ENCODE peak calls at places on chromosomes 4 and X, in seven cellular contexts. One of them, this sample, is unnamed.

GRCh38 chrX:47297874-47298273 is 65.1 kb downstream of the USP11 start:
- DNase-seq in esophagus muscularis mucosa: no peak
- DNase-seq in heart left ventricle: no peak
- DNase-seq in IMR-90: no peak
- DNase-seq in transverse colon: no peak
- DNase-seq in stomach: peak; percentile 51
- DNase-seq in lower leg skin: no peak
- DNase-seq in this sample: no peak

GRCh38 chr4:56086561-56086960 is 137.8 kb downstream of the CEP135 start:
- DNase-seq in esophagus muscularis mucosa: no peak
- DNase-seq in heart left ventricle: no peak
- DNase-seq in IMR-90: no peak
- DNase-seq in transverse colon: peak; percentile 46
- DNase-seq in stomach: no peak
- DNase-seq in lower leg skin: no peak
- DNase-seq in this sample: no peak

GRCh38 chr4:155692361-155692760 is 25.7 kb downstream of the GUCY1A1 start:
- DNase-seq in esophagus muscularis mucosa: no peak
- DNase-seq in heart left ventricle: no peak
- DNase-seq in IMR-90: no peak
- DNase-seq in transverse colon: no peak
- DNase-seq in stomach: no peak
- DNase-seq in lower leg skin: no peak
- DNase-seq in this sample: no peak

GRCh38 chrX:13418126-13419091 is 98.6 kb upstream of the ATXN3L start:
- DNase-seq in esophagus muscularis mucosa: no peak
- DNase-seq in heart left ventricle: no peak
- DNase-seq in IMR-90: peak; percentile 31
- DNase-seq in transverse colon: no peak
- DNase-seq in stomach: no peak
- DNase-seq in lower leg skin: no peak
- DNase-seq in this sample: no peak

GRCh38 chr4:40507977-40508376 is 121.7 kb downstream of the RBM47 start:
- DNase-seq in esophagus muscularis mucosa: no peak
- DNase-seq in heart left ventricle: no peak
- DNase-seq in IMR-90: no peak
- DNase-seq in transverse colon: peak; percentile 71
- DNase-seq in stomach: no peak
- DNase-seq in lower leg skin: no peak
- DNase-seq in this sample: no peak

GRCh38 chrX:39985551-39985950 is 112.2 kb downstream of the BCOR start:
- DNase-seq in esophagus muscularis mucosa: no peak
- DNase-seq in heart left ventricle: no peak
- DNase-seq in IMR-90: no peak
- DNase-seq in transverse colon: no peak
- DNase-seq in stomach: no peak
- DNase-seq in lower leg skin: no peak
- DNase-seq in this sample: no peak

GRCh38 chrX:19867411-19867732 is 20.0 kb downstream of the SH3KBP1 start:
- DNase-seq in esophagus muscularis mucosa: no peak
- DNase-seq in heart left ventricle: no peak
- DNase-seq in IMR-90: peak; percentile 79
- DNase-seq in transverse colon: no peak
- DNase-seq in stomach: no peak
- DNase-seq in lower leg skin: no peak
- DNase-seq in this sample: no peak

GRCh38 chrX:11555759-11556158 is 110.0 kb downstream of the ARHGAP6 start:
- DNase-seq in esophagus muscularis mucosa: no peak
- DNase-seq in heart left ventricle: no peak
- DNase-seq in IMR-90: no peak
- DNase-seq in transverse colon: no peak
- DNase-seq in stomach: no peak
- DNase-seq in lower leg skin: no peak
- DNase-seq in this sample: no peak

GRCh38 chrX:17474892-17475291 is 99.9 kb downstream of the NHS start:
- DNase-seq in esophagus muscularis mucosa: no peak
- DNase-seq in heart left ventricle: no peak
- DNase-seq in IMR-90: peak; percentile 55
- DNase-seq in transverse colon: no peak
- DNase-seq in stomach: no peak
- DNase-seq in lower leg skin: no peak
- DNase-seq in this sample: no peak

GRCh38 chrX:40201486-40201885 is 103.7 kb upstream of the BCOR start:
- DNase-seq in esophagus muscularis mucosa: no peak
- DNase-seq in heart left ventricle: no peak
- DNase-seq in IMR-90: no peak
- DNase-seq in transverse colon: no peak
- DNase-seq in stomach: no peak
- DNase-seq in lower leg skin: no peak
- DNase-seq in this sample: no peak

GRCh38 chr4:24850669-24851068 is 55.3 kb downstream of the SOD3 start:
- DNase-seq in esophagus muscularis mucosa: no peak
- DNase-seq in heart left ventricle: no peak
- DNase-seq in IMR-90: peak; percentile 94
- DNase-seq in transverse colon: peak; percentile 10
- DNase-seq in stomach: no peak
- DNase-seq in lower leg skin: peak; percentile 29
- DNase-seq in this sample: no peak

GRCh38 chr4:98672583-98673281 is 14.3 kb upstream of the TSPAN5 start:
- DNase-seq in esophagus muscularis mucosa: no peak
- DNase-seq in heart left ventricle: no peak
- DNase-seq in IMR-90: no peak
- DNase-seq in transverse colon: no peak
- DNase-seq in stomach: no peak
- DNase-seq in lower leg skin: no peak
- DNase-seq in this sample: no peak

GRCh38 chrX:81120936-81121351 is 80.8 kb downstream of the HMGN5 start:
- DNase-seq in esophagus muscularis mucosa: no peak
- DNase-seq in heart left ventricle: peak; percentile 18
- DNase-seq in IMR-90: peak; percentile 48
- DNase-seq in transverse colon: peak; percentile 51
- DNase-seq in stomach: peak; percentile 34
- DNase-seq in lower leg skin: no peak
- DNase-seq in this sample: peak; percentile 73

GRCh38 chrX:71625471-71625870 is 7.2 kb upstream of the CXCR3 start:
- DNase-seq in esophagus muscularis mucosa: no peak
- DNase-seq in heart left ventricle: no peak
- DNase-seq in IMR-90: no peak
- DNase-seq in transverse colon: no peak
- DNase-seq in stomach: no peak
- DNase-seq in lower leg skin: no peak
- DNase-seq in this sample: no peak

GRCh38 chrX:124981420-124981819 is 338.3 kb upstream of the TEX13C start:
- DNase-seq in esophagus muscularis mucosa: no peak
- DNase-seq in heart left ventricle: no peak
- DNase-seq in IMR-90: no peak
- DNase-seq in transverse colon: no peak
- DNase-seq in stomach: no peak
- DNase-seq in lower leg skin: no peak
- DNase-seq in this sample: no peak

GRCh38 chr4:166143227-166143626 is 270.2 kb downstream of the TLL1 start:
- DNase-seq in esophagus muscularis mucosa: no peak
- DNase-seq in heart left ventricle: no peak
- DNase-seq in IMR-90: no peak
- DNase-seq in transverse colon: no peak
- DNase-seq in stomach: no peak
- DNase-seq in lower leg skin: no peak
- DNase-seq in this sample: no peak

GRCh38 chrX:154476821-154477220 is 2.3 kb downstream of the LAGE3 start:
- DNase-seq in esophagus muscularis mucosa: no peak
- DNase-seq in heart left ventricle: no peak
- DNase-seq in IMR-90: no peak
- DNase-seq in transverse colon: no peak
- DNase-seq in stomach: no peak
- DNase-seq in lower leg skin: no peak
- DNase-seq in this sample: no peak
- TF ChIP-seq POLR2A in esophagus muscularis mucosa: no peak
- TF ChIP-seq POLR2A in heart left ventricle: no peak
- TF ChIP-seq POLR2A in IMR-90: no peak
- TF ChIP-seq POLR2A in transverse colon: no peak
- TF ChIP-seq POLR2A in stomach: no peak
- TF ChIP-seq POLR2A in lower leg skin: no peak
- TF ChIP-seq POLR2A in this sample: no peak

DNA sequence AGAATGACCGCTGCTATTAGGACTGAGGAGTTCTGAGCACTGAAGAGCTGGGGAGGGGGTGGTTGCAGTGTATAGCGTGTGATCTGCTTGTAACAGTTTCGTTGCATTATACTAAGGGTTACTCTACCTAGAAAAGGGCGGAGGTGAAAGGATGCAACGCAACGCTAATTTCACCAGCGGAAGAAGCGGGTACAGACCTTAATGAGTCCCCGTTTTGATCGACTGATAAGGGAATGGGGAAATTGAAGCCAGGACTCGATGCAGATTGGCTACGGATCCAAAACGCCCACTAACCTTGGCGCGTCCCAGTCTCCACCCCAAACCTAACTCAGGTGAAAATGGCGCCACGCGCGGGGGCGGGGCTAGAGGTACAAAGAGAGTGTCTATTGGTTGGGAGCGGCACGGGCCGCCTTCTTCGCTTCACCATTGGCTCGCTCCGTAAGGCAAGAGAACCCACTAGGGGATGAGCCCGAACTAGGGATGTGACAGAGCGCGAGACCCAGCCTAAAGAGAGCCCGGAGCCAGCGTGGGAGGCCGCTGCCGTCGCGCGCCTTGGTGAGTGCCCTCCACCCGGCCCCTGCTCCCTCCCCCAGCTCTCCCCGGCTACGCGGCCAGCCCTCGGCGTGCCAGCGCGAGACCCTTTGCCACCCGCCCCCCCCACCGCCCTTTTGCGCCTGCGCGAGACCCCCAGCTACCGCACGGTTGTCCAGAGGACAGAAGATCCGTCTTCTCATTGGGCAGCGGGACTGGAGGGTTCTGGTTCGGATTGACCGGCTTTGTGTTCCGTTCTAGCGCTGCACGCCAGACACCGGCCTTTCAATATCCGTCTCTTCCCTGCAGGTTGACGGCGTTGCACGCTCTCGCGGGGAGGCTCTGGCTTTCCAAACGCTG is at the start of gene EBP:
- DNase-seq in esophagus muscularis mucosa: peak; percentile 97
- DNase-seq in heart left ventricle: peak; percentile 84
- DNase-seq in IMR-90: peak; percentile 77
- DNase-seq in transverse colon: peak; percentile 95
- DNase-seq in stomach: peak; percentile 92
- DNase-seq in lower leg skin: peak; percentile 85
- DNase-seq in this sample: peak; percentile 94
- TF ChIP-seq POLR2A in esophagus muscularis mucosa: no peak
- TF ChIP-seq POLR2A in heart left ventricle: peak; percentile 49
- TF ChIP-seq POLR2A in IMR-90: peak; percentile 35
- TF ChIP-seq POLR2A in transverse colon: peak; percentile 83
- TF ChIP-seq POLR2A in stomach: no peak
- TF ChIP-seq POLR2A in lower leg skin: no peak
- TF ChIP-seq POLR2A in this sample: peak; percentile 76

DNA sequence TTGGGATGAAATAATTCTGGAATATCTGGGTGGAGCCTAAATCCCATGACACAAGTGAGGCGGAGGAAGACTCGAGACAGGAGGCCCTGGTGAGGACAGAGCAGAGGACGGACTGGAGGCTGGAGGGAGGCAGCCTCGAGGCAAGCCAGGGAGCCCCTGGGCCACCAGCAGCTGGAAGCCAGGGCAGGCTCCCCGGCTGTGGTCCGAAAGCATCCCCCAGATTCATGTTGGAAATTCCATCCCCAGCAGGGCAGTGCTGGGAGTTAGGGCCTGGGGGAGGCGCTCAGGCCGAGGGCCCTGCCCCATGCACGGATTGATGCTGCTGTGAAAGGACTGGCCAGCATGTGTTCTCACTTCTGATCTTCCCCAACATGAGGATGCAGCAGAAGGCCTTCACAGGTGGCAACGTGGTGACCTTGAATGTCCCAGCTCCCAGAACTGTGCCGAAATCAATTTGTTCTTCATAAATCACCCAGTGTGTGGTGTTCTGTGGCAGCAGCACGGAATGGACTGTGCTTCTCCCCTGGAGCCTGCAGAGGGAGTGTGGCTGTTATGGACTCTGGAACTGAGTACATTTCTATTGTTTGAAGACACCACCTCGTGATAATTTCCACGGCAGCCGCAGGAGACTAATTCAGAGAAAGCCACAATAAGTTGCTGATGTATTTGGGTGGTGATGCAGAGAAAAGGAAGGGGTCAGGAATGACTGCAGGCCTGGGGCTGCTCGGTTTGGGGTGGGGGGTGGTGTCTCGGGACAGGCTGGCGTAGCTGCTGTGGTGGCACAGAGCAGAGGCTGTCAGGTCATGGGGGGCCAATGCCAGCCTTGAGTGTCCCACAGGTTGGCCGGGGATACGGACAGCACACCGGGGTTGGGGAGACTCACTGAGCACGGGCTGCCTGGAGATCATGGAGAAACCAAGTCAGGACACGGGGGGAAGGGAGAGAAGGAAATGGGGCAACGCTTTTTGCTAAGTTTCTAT is 56.9 kb downstream of the PCGF3 start:
- DNase-seq in esophagus muscularis mucosa: no peak
- DNase-seq in heart left ventricle: no peak
- DNase-seq in IMR-90: no peak
- DNase-seq in transverse colon: no peak
- DNase-seq in stomach: no peak
- DNase-seq in lower leg skin: no peak
- DNase-seq in this sample: no peak
- TF ChIP-seq POLR2A in esophagus muscularis mucosa: no peak
- TF ChIP-seq POLR2A in heart left ventricle: no peak
- TF ChIP-seq POLR2A in IMR-90: no peak
- TF ChIP-seq POLR2A in transverse colon: no peak
- TF ChIP-seq POLR2A in stomach: no peak
- TF ChIP-seq POLR2A in lower leg skin: no peak
- TF ChIP-seq POLR2A in this sample: peak; percentile 12

GRCh38 chr4:39365931-39366771 is at the start of gene RFC1:
- DNase-seq in esophagus muscularis mucosa: peak; percentile 98
- DNase-seq in heart left ventricle: peak; percentile 93
- DNase-seq in IMR-90: peak; percentile 88
- DNase-seq in transverse colon: peak; percentile 97
- DNase-seq in stomach: peak; percentile 96
- DNase-seq in lower leg skin: peak; percentile 89
- DNase-seq in this sample: peak; percentile 98
- TF ChIP-seq POLR2A in esophagus muscularis mucosa: no peak
- TF ChIP-seq POLR2A in heart left ventricle: no peak
- TF ChIP-seq POLR2A in IMR-90: no peak
- TF ChIP-seq POLR2A in transverse colon: peak; percentile 63
- TF ChIP-seq POLR2A in stomach: peak; percentile 34
- TF ChIP-seq POLR2A in lower leg skin: no peak
- TF ChIP-seq POLR2A in this sample: peak; percentile 78

DNA sequence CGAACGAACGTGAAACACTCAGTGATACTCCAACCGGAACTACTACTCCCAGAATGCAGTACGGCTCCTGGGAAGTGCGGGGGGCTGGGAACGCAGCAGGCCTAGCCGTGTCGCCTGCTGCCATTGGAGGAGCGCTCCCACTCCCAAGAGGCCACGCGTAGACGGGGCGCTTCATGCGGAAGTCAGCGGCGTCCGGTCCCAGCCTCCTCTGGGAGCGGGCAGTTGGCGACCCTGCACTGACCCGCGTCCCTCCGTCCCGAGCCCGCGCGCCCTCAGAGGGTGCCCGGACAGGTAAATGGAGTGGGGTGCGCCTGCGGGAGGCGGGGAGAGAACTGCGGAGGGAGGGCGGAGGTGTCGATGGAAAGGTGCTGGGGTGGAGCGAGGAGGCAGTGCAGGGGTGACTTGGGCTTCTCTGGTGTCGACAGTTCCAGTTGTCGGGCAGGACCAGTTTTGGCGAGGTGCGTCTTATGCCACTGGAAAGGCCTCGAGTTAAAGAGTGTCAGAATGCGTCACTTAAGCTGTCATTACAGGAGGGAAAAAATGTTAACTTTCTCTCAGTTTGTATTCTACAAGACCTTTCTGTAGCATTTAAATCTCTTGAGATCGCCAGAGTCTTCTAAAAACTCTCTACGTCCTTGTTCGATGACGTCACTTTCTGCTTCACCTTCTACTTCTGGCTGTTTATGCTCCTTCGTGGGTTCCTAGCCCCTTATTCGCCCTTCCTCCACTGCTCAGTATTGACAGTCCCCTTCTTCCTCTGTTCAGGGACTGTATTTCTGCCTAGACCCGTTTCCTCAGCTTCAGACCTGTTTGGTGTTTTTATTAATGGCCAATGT is at the start of gene VAMP7:
- DNase-seq in esophagus muscularis mucosa: peak; percentile 95
- DNase-seq in heart left ventricle: peak; percentile 87
- DNase-seq in IMR-90: peak; percentile 84
- DNase-seq in transverse colon: peak; percentile 89
- DNase-seq in stomach: peak; percentile 85
- DNase-seq in lower leg skin: peak; percentile 82
- DNase-seq in this sample: peak; percentile 93
- TF ChIP-seq POLR2A in esophagus muscularis mucosa: peak; percentile 30
- TF ChIP-seq POLR2A in heart left ventricle: peak; percentile 73
- TF ChIP-seq POLR2A in IMR-90: peak; percentile 70
- TF ChIP-seq POLR2A in transverse colon: peak; percentile 92
- TF ChIP-seq POLR2A in stomach: peak; percentile 75
- TF ChIP-seq POLR2A in lower leg skin: no peak
- TF ChIP-seq POLR2A in this sample: peak; percentile 90

This sample was measured in erythroblast.